ENCODE peak calls at places on chromosomes 12 and 14, in five cellular contexts. One of them, this sample, is unnamed.
A peak's percentile ranks its signal among the peaks of the same experiment; 100 is the strongest.

GRCh38 chr14:76576047-76576741 is 185.1 kb upstream of the VASH1 start:
- DNase-seq in HEK293T: no peak
- DNase-seq in lower leg skin: no peak
- DNase-seq in NB4: no peak
- DNase-seq in Karpas-422: no peak
- DNase-seq in this sample: no peak

GRCh38 chr14:37122288-37122687 is 50.1 kb downstream of the SLC25A21 start:
- DNase-seq in HEK293T: no peak
- DNase-seq in lower leg skin: no peak
- DNase-seq in NB4: peak; percentile 1
- DNase-seq in Karpas-422: no peak
- DNase-seq in this sample: no peak

GRCh38 chr12:79531547-79531946 is 159.2 kb downstream of the PAWR start:
- DNase-seq in HEK293T: no peak
- DNase-seq in lower leg skin: no peak
- DNase-seq in NB4: no peak
- DNase-seq in Karpas-422: no peak
- DNase-seq in this sample: no peak

GRCh38 chr14:38079268-38079667 is 128.4 kb upstream of the SSTR1 start:
- DNase-seq in HEK293T: no peak
- DNase-seq in lower leg skin: no peak
- DNase-seq in NB4: no peak
- DNase-seq in Karpas-422: no peak
- DNase-seq in this sample: no peak

GRCh38 chr12:94386422-94386821 is 73.2 kb downstream of the CEP83 start:
- DNase-seq in HEK293T: no peak
- DNase-seq in lower leg skin: no peak
- DNase-seq in NB4: no peak
- DNase-seq in Karpas-422: no peak
- DNase-seq in this sample: no peak

GRCh38 chr12:66964629-66965028 is 285.8 kb upstream of the GRIP1 start:
- DNase-seq in HEK293T: no peak
- DNase-seq in lower leg skin: no peak
- DNase-seq in NB4: no peak
- DNase-seq in Karpas-422: no peak
- DNase-seq in this sample: no peak

GRCh38 chr12:107449891-107450290 is 235.7 kb upstream of the PWP1 start:
- DNase-seq in HEK293T: no peak
- DNase-seq in lower leg skin: no peak
- DNase-seq in NB4: no peak
- DNase-seq in Karpas-422: no peak
- DNase-seq in this sample: no peak

GRCh38 chr12:44000309-44000952 is 164.6 kb downstream of the TMEM117 start:
- DNase-seq in HEK293T: peak; percentile 70
- DNase-seq in lower leg skin: no peak
- DNase-seq in NB4: peak; percentile 64
- DNase-seq in Karpas-422: peak; percentile 90
- DNase-seq in this sample: peak; percentile 7

GRCh38 chr14:100534528-100535286 is 52.5 kb downstream of the BEGAIN start:
- DNase-seq in HEK293T: no peak
- DNase-seq in lower leg skin: peak; percentile 73
- DNase-seq in NB4: peak; percentile 92
- DNase-seq in Karpas-422: no peak
- DNase-seq in this sample: no peak

GRCh38 chr14:79971330-79971729 is 240.0 kb downstream of the DIO2 start:
- DNase-seq in HEK293T: no peak
- DNase-seq in lower leg skin: no peak
- DNase-seq in NB4: no peak
- DNase-seq in Karpas-422: no peak
- DNase-seq in this sample: no peak

GRCh38 chr12:2295941-2296461 is 243.2 kb downstream of the CACNA1C start:
- DNase-seq in HEK293T: no peak
- DNase-seq in lower leg skin: no peak
- DNase-seq in NB4: peak; percentile 70
- DNase-seq in Karpas-422: no peak
- DNase-seq in this sample: no peak

GRCh38 chr12:106519587-106519986 is 63.2 kb upstream of the RFX4 start:
- DNase-seq in HEK293T: no peak
- DNase-seq in lower leg skin: no peak
- DNase-seq in NB4: no peak
- DNase-seq in Karpas-422: no peak
- DNase-seq in this sample: no peak

GRCh38 chr12:118608770-118609344 is 232.5 kb downstream of the SUDS3 start:
- DNase-seq in HEK293T: no peak
- DNase-seq in lower leg skin: no peak
- DNase-seq in NB4: no peak
- DNase-seq in Karpas-422: no peak
- DNase-seq in this sample: no peak

GRCh38 chr12:42742691-42743090 is 153.1 kb upstream of the PRICKLE1 start:
- DNase-seq in HEK293T: no peak
- DNase-seq in lower leg skin: no peak
- DNase-seq in NB4: no peak
- DNase-seq in Karpas-422: no peak
- DNase-seq in this sample: no peak

GRCh38 chr12:123141615-123142517 is 9.0 kb downstream of the PITPNM2 start:
- DNase-seq in HEK293T: no peak
- DNase-seq in lower leg skin: peak; percentile 86
- DNase-seq in NB4: peak; percentile 65
- DNase-seq in Karpas-422: no peak
- DNase-seq in this sample: no peak

GRCh38 chr12:3289702-3290101 is 201.3 kb upstream of the PRMT8 start:
- DNase-seq in HEK293T: no peak
- DNase-seq in lower leg skin: no peak
- DNase-seq in NB4: no peak
- DNase-seq in Karpas-422: no peak
- DNase-seq in this sample: no peak

GRCh38 chr12:27083861-27084271 is 1.5 kb upstream of the C12orf71 start:
- DNase-seq in HEK293T: no peak
- DNase-seq in lower leg skin: no peak
- DNase-seq in NB4: no peak
- DNase-seq in Karpas-422: no peak
- DNase-seq in this sample: peak; percentile 17

GRCh38 chr12:109304485-109304884 is 4.6 kb downstream of the FOXN4 start:
- DNase-seq in HEK293T: peak; percentile 52
- DNase-seq in lower leg skin: peak; percentile 59
- DNase-seq in NB4: peak; percentile 90
- DNase-seq in Karpas-422: no peak
- DNase-seq in this sample: no peak

GRCh38 chr12:90102957-90103652 is 394.5 kb upstream of the ATP2B1 start:
- DNase-seq in HEK293T: peak; percentile 43
- DNase-seq in lower leg skin: no peak
- DNase-seq in NB4: peak; percentile 64
- DNase-seq in Karpas-422: peak; percentile 61
- DNase-seq in this sample: no peak

GRCh38 chr12:6872073-6873048 is 742 bp downstream of the SPSB2 start:
- DNase-seq in HEK293T: peak; percentile 77
- DNase-seq in lower leg skin: peak; percentile 96
- DNase-seq in NB4: peak; percentile 83
- DNase-seq in Karpas-422: peak; percentile 93
- DNase-seq in this sample: peak; percentile 96

GRCh38 chr14:66281036-66281776 is 205.0 kb upstream of the CCDC196 start:
- DNase-seq in HEK293T: no peak
- DNase-seq in lower leg skin: no peak
- DNase-seq in NB4: no peak
- DNase-seq in Karpas-422: no peak
- DNase-seq in this sample: no peak

GRCh38 chr14:92143962-92144361 is 22.2 kb downstream of the CPSF2 start:
- DNase-seq in HEK293T: no peak
- DNase-seq in lower leg skin: no peak
- DNase-seq in NB4: no peak
- DNase-seq in Karpas-422: no peak
- DNase-seq in this sample: no peak